ENCODE peak calls at places on chromosomes 7 and 10, in five cellular contexts. K is IMR-90; I is MM.1S; J is naive thymus-derived CD4-positive, alpha-beta T cell; X is body of pancreas. B is an unnamed sample.

GRCh38 chr7:140176271-140176701 is 497 bp downstream of the KDM7A start:
- DNase-seq in K (no peak), I (peak; percentile 23), J (no peak), X (peak; percentile 26), B (no peak)

GRCh38 chr7:155775691-155776090 is 36.6 kb downstream of the SHH start:
- DNase-seq in K (no peak), I (no peak), J (no peak), X (no peak), B (no peak)

GRCh38 chr10:97714401-97715258 is 1.1 kb downstream of the MARVELD1 start:
- DNase-seq in K (peak; percentile 71), I (no peak), J (peak; percentile 40), X (peak; percentile 51), B (peak; percentile 72)

GRCh38 chr7:52684388-52684787 is 351.0 kb upstream of the POM121L12 start:
- DNase-seq in K (no peak), I (no peak), J (no peak), X (no peak), B (no peak)

GRCh38 chr7:47327698-47328391 is 254.1 kb downstream of the TNS3 start:
- DNase-seq in K (peak; percentile 81), I (no peak), J (no peak), X (peak; percentile 77), B (peak; percentile 91)

GRCh38 chr10:127254276-127254675 is 57.9 kb upstream of the INSYN2A start:
- DNase-seq in K (no peak), I (no peak), J (no peak), X (no peak), B (no peak)

GRCh38 chr10:29243750-29244149 is 45.1 kb upstream of the LYZL1 start:
- DNase-seq in K (no peak), I (no peak), J (no peak), X (no peak), B (no peak)

GRCh38 chr10:120813085-120813484 is 38.1 kb upstream of the WDR11 start:
- DNase-seq in K (no peak), I (no peak), J (no peak), X (no peak), B (no peak)

GRCh38 chr7:146090023-146090645 is 26.5 kb upstream of the CNTNAP2 start:
- DNase-seq in K (no peak), I (peak; percentile 79), J (no peak), X (no peak), B (no peak)

GRCh38 chr7:131066635-131067034 is 261.0 kb upstream of the MKLN1 start:
- DNase-seq in K (peak; percentile 65), I (no peak), J (no peak), X (no peak), B (no peak)

GRCh38 chr7:105678811-105679495 is 97.7 kb upstream of the EFCAB10 start:
- DNase-seq in K (peak; percentile 50), I (no peak), J (peak; percentile 11), X (peak; percentile 65), B (peak; percentile 79)
- H3K4me3 ChIP-seq in K (no peak overlapping the region), I (no peak overlapping the region), J (peak overlapping the region; percentile 30), X (no peak overlapping the region), B (peak overlapping the region; percentile 39)

GRCh38 chr7:66950763-66951162 is 29.7 kb downstream of the TMEM248 start:
- DNase-seq in K (peak; percentile 15), I (no peak), J (no peak), X (no peak), B (no peak)

GRCh38 chr7:66950311-66950710 is 29.3 kb downstream of the TMEM248 start:
- DNase-seq in K (peak; percentile 20), I (no peak), J (no peak), X (no peak), B (no peak)

GRCh38 chr7:66952343-66953043 is 31.5 kb downstream of the TMEM248 start:
- DNase-seq in K (peak; percentile 77), I (no peak), J (no peak), X (no peak), B (peak; percentile 81)

GRCh38 chr7:66948480-66949109 is 27.6 kb downstream of the TMEM248 start:
- DNase-seq in K (no peak), I (no peak), J (no peak), X (no peak), B (no peak)

DNA sequence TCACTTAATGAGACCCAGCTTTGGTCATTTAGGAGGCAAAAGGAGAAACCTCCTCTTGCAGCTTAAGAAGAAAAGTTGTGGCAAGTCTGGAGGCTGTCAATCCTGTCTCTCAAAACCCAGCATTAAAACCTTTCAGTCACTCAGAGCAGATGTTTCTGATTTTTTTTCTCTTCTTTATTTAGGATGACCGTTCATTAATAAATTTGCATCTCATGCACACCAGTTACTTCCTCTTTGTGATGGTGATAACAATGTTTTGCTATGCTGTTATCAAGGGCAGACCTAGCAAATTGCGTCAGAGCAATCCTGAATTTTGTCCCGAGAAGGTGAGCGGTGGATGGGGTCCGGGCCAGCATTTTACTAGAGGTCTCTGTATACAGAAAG is 32.0 kb downstream of the TMEM248 start:
- DNase-seq in K (no peak), I (no peak), J (no peak), X (no peak), B (no peak)
- H3K36me3 ChIP-seq in K (peaks cover 50% of the 10 kb centered on the region), I (peaks cover 4% of the 10 kb centered on the region), J (peaks cover 28% of the 10 kb centered on the region), X (peaks cover 47% of the 10 kb centered on the region), B (peaks cover 18% of the 10 kb centered on the region)

GRCh38 chr7:104327963-104328307 is 468 bp upstream of the LHFPL3 start:
- DNase-seq in K (no peak), I (no peak), J (no peak), X (no peak), B (no peak)
- H3K4me3 ChIP-seq in K (no peak overlapping the region), I (no peak overlapping the region), J (no peak overlapping the region), X (no peak overlapping the region), B (no peak overlapping the region)

GRCh38 chr7:44565097-44565794 is 8.5 kb downstream of the DDX56 start:
- DNase-seq in K (peak; percentile 49), I (peak; percentile 55), J (peak; percentile 52), X (peak; percentile 71), B (peak; percentile 52)
- H3K36me3 ChIP-seq in K (peaks cover 58% of the 10 kb centered on the region), I (peaks cover 5% of the 10 kb centered on the region), J (peaks cover 14% of the 10 kb centered on the region), X (peaks cover 32% of the 10 kb centered on the region), B (peaks cover 62% of the 10 kb centered on the region)

GRCh38 chr10:11162828-11163599 is 145.3 kb downstream of the CELF2 start:
- DNase-seq in K (no peak), I (peak; percentile 95), J (peak; percentile 55), X (no peak), B (no peak)
- H3K4me3 ChIP-seq in K (no peak overlapping the region), I (peak overlapping the region; percentile 93), J (peak overlapping the region; percentile 92), X (no peak overlapping the region), B (no peak overlapping the region)

GRCh38 chr7:149477494-149478443 is 16.9 kb upstream of the ZNF777 start:
- DNase-seq in K (no peak), I (no peak), J (no peak), X (no peak), B (no peak)
- H3K36me3 ChIP-seq in K (peaks cover 55% of the 10 kb centered on the region), I (no peaks in the 10 kb centered on the region), J (peaks cover 6% of the 10 kb centered on the region), X (peaks cover 20% of the 10 kb centered on the region), B (peaks cover 28% of the 10 kb centered on the region)

DNA sequence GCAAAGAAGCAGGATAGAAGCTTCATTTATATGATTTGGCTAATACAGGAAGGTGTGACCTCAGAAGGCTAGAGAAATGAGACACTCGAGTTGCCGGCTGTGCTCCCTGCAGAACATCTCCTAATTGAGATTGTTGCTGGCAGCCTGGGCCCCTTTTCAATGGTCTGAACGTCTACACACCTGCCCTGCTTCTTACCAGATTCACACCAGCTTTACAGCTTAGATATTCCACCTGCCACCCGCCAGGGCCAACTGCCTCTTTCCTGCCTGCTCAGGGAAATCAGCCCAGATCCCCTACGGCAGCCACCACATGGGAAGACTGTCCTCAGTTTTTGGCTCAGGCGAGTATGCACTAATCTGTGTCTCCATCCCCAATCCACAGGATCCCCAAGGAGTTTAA is 475.3 kb upstream of the AUTS2 start:
- DNase-seq in K (no peak), I (no peak), J (no peak), X (no peak), B (no peak)
- H3K4me3 ChIP-seq in K (no peak overlapping the region), I (no peak overlapping the region), J (no peak overlapping the region), X (no peak overlapping the region), B (no peak overlapping the region)

DNA sequence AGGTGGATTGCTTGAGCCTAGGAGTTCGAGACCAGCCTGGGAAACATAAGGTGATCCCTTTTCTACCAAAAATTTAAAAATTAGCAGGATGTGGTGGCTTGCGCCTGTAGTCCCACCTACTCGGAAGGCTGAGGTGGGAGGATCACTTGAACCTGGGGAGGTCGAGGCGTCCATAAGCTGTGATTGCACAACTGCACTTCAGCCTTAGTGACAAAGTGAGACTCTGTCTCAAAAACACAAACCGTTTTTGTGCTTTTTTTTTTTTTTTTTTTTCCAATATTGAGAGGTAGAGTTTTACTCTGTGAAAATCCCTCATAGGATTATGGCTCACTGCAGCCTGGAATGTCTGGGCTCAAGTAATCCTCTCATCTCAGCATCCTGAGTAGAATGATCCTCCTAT is 14.1 kb downstream of the CCAR1 start:
- DNase-seq in K (no peak), I (no peak), J (no peak), X (no peak), B (no peak)
- H3K36me3 ChIP-seq in K (peaks cover 55% of the 10 kb centered on the region), I (peaks cover 12% of the 10 kb centered on the region), J (peaks cover 10% of the 10 kb centered on the region), X (peaks cover 37% of the 10 kb centered on the region), B (peaks cover 81% of the 10 kb centered on the region)

GRCh38 chr7:99990417-99990816 is 14.6 kb upstream of the AZGP1 start:
- DNase-seq in K (no peak), I (no peak), J (no peak), X (no peak), B (no peak)
- H3K4me3 ChIP-seq in K (no peak overlapping the region), I (no peak overlapping the region), J (no peak overlapping the region), X (no peak overlapping the region), B (no peak overlapping the region)

GRCh38 chr10:114151892-114152291 is 22.1 kb downstream of the CCDC186 start:
- DNase-seq in K (no peak), I (no peak), J (no peak), X (no peak), B (no peak)
- H3K36me3 ChIP-seq in K (peaks cover 3% of the 10 kb centered on the region), I (no peaks in the 10 kb centered on the region), J (no peaks in the 10 kb centered on the region), X (peaks cover 13% of the 10 kb centered on the region), B (no peaks in the 10 kb centered on the region)